ENCODE peak calls at places on chromosomes 13 and 19, in nine cellular contexts. Z is C1 segment of cervical spinal cord; A is heart left ventricle; T is trophoblast cell; D is activated CD8-positive, alpha-beta memory T cell treated with anti-CD3 and anti-CD28 coated beads for 48 hours; W is frontal cortex; J is testis; L is kidney epithelial cell; M is activated CD4-positive, alpha-beta T cell treated with anti-CD3 and anti-CD28 coated beads for 36 hours. V is an unnamed sample.

GRCh38 chr13:80962855-80963254 is 621.9 kb upstream of the SPRY2 start:
- DNase-seq in D (no peak), J (no peak), W (no peak), A (no peak), T (no peak), M (no peak), L (no peak), Z (no peak), V (no peak)

GRCh38 chr19:952680-953500 is 27.1 kb downstream of the ARID3A start:
- DNase-seq in W (no peak), L (no peak), D (no peak), Z (no peak), A (no peak), J (no peak), T (peak), M (no peak), V (peak)

GRCh38 chr13:32016631-32017030 is 14.9 kb upstream of the FRY start:
- DNase-seq in W (no peak), M (no peak), A (no peak), J (no peak), L (no peak), Z (no peak), T (peak), D (no peak), V (no peak)

GRCh38 chr19:58558623-58559274 is 338 bp upstream of the UBE2M start:
- DNase-seq in D (peak), Z (no peak), J (peak), L (peak), T (peak), M (peak), A (peak), W (peak), V (peak)

GRCh38 chr19:35522745-35523327 is 5.3 kb downstream of the SBSN start:
- DNase-seq in J (no peak), W (no peak), A (no peak), L (no peak), T (no peak), M (no peak), D (no peak), Z (no peak), V (no peak)

GRCh38 chr13:99366075-99366987 is 59.1 kb upstream of the GPR183 start:
- DNase-seq in L (no peak), Z (no peak), A (no peak), J (no peak), T (no peak), W (no peak), M (peak), D (no peak), V (no peak)

GRCh38 chr19:5017235-5017634 is 48.3 kb downstream of the KDM4B start:
- DNase-seq in T (peak), J (no peak), Z (no peak), D (no peak), M (no peak), A (no peak), L (no peak), W (no peak), V (no peak)

GRCh38 chr13:113923376-113924063 is 50.4 kb downstream of the C13orf46 start:
- DNase-seq in W (no peak), J (peak), A (no peak), T (no peak), D (no peak), M (no peak), L (no peak), Z (no peak), V (no peak)

GRCh38 chr13:105139380-105140285 is 1395.8 kb downstream of the EFNB2 start:
- DNase-seq in M (peak), W (no peak), Z (peak), A (peak), L (no peak), J (peak), D (peak), T (peak), V (peak)

GRCh38 chr19:22422220-22422619 is at the start of gene ZNF98:
- DNase-seq in D (no peak), A (peak), J (peak), Z (peak), M (no peak), L (no peak), T (peak), W (no peak), V (no peak)

GRCh38 chr13:24159362-24159761 is 1.2 kb upstream of the SPATA13 start:
- DNase-seq in A (no peak), T (no peak), J (no peak), Z (no peak), L (no peak), M (no peak), W (no peak), D (no peak), V (no peak)

GRCh38 chr13:113836917-113837553 is 26.8 kb downstream of the GAS6 start:
- DNase-seq in Z (no peak), J (peak), D (no peak), W (peak), L (no peak), M (no peak), A (peak), T (peak), V (peak)

GRCh38 chr13:59111711-59112110 is 1052.0 kb downstream of the DIAPH3 start:
- DNase-seq in W (no peak), L (peak), Z (no peak), J (no peak), A (no peak), T (no peak), D (no peak), M (no peak), V (no peak)

GRCh38 chr13:32209670-32210069 is 105.5 kb downstream of the ZAR1L start:
- DNase-seq in J (no peak), L (no peak), Z (no peak), A (no peak), T (peak), M (no peak), D (no peak), W (no peak), V (no peak)

GRCh38 chr13:88051746-88052482 is 380.7 kb downstream of the SLITRK5 start:
- DNase-seq in T (no peak), Z (no peak), W (no peak), D (no peak), L (no peak), A (peak), J (no peak), M (no peak), V (no peak)